ENCODE peak calls at places on chromosomes 16 and 17, in six cellular contexts. U, T, X, G, O and R are unnamed samples.

GRCh38 chr16:67445441-67445912 is 14.6 kb downstream of the HSD11B2 start:
- DNase-seq in U (no peak), T (no peak), X (no peak), G (no peak), O (peak), R (no peak)

GRCh38 chr17:45311762-45312476 is 4.9 kb downstream of the MAP3K14 start:
- DNase-seq in U (peak), T (no peak), X (peak), G (no peak), O (peak), R (no peak)

GRCh38 chr16:56125922-56126321 is 65.4 kb upstream of the GNAO1 start:
- DNase-seq in U (no peak), T (no peak), X (no peak), G (no peak), O (no peak), R (no peak)

GRCh38 chr17:73820686-73821448 is 176.6 kb upstream of the SDK2 start:
- DNase-seq in U (no peak), T (peak), X (no peak), G (peak), O (peak), R (no peak)

GRCh38 chr16:2969545-2970521 is 685 bp downstream of the PAQR4 start:
- DNase-seq in U (no peak), T (peak), X (peak), G (peak), O (peak), R (no peak)

GRCh38 chr16:66277311-66278070 is 89.0 kb upstream of the CDH5 start:
- DNase-seq in U (no peak), T (no peak), X (no peak), G (no peak), O (no peak), R (no peak)

GRCh38 chr16:48361012-48361411 is 24.2 kb downstream of the SIAH1 start:
- DNase-seq in U (no peak), T (no peak), X (no peak), G (no peak), O (no peak), R (no peak)

GRCh38 chr16:88784074-88784855 is 755 bp downstream of the PIEZO1 start:
- DNase-seq in U (no peak), T (peak), X (peak), G (peak), O (peak), R (no peak)

GRCh38 chr17:39123627-39124026 is 27.8 kb downstream of the PLXDC1 start:
- DNase-seq in U (no peak), T (no peak), X (no peak), G (no peak), O (no peak), R (no peak)

GRCh38 chr17:46733837-46734516 is 84.5 kb downstream of the WNT3 start:
- DNase-seq in U (no peak), T (no peak), X (no peak), G (no peak), O (no peak), R (no peak)

GRCh38 chr17:17186551-17187505 is 19.3 kb downstream of the PLD6 start:
- DNase-seq in U (no peak), T (no peak), X (no peak), G (no peak), O (peak), R (no peak)

GRCh38 chr17:10557422-10557821 is 8.0 kb upstream of the MYH2 start:
- DNase-seq in U (no peak), T (no peak), X (no peak), G (no peak), O (no peak), R (no peak)

GRCh38 chr17:36792849-36793248 is 144.4 kb upstream of the LHX1 start:
- DNase-seq in U (no peak), T (no peak), X (no peak), G (no peak), O (no peak), R (no peak)

GRCh38 chr16:9906218-9906617 is 276.0 kb downstream of the GRIN2A start:
- DNase-seq in U (no peak), T (no peak), X (no peak), G (no peak), O (no peak), R (no peak)

GRCh38 chr17:80294210-80294609 is 33.6 kb downstream of the RNF213 start:
- DNase-seq in U (no peak), T (no peak), X (no peak), G (no peak), O (no peak), R (no peak)

GRCh38 chr17:72187544-72187943 is 66.7 kb downstream of the SOX9 start:
- DNase-seq in U (no peak), T (no peak), X (no peak), G (no peak), O (no peak), R (no peak)

GRCh38 chr16:85144026-85144915 is 32.0 kb upstream of the CIBAR2 start:
- DNase-seq in U (no peak), T (no peak), X (no peak), G (no peak), O (no peak), R (no peak)

GRCh38 chr16:77398495-77398894 is 36.3 kb downstream of the ADAMTS18 start:
- DNase-seq in U (no peak), T (no peak), X (no peak), G (no peak), O (no peak), R (no peak)

GRCh38 chr16:20761175-20761574 is 2.6 kb upstream of the ACSM3 start:
- DNase-seq in U (no peak), T (no peak), X (no peak), G (no peak), O (no peak), R (no peak)

GRCh38 chr16:72862090-72862489 is 185.8 kb downstream of the ZFHX3 start:
- DNase-seq in U (no peak), T (no peak), X (no peak), G (no peak), O (no peak), R (no peak)

GRCh38 chr17:48757524-48757961 is 29.0 kb upstream of the HOXB13 start:
- DNase-seq in U (no peak), T (no peak), X (no peak), G (no peak), O (no peak), R (no peak)

GRCh38 chr16:785563-786535 is 2.3 kb downstream of the RPUSD1 start:
- DNase-seq in U (no peak), T (peak), X (peak), G (peak), O (peak), R (no peak)

GRCh38 chr17:44543213-44543904 is 13.9 kb upstream of the FZD2 start:
- DNase-seq in U (no peak), T (no peak), X (peak), G (peak), O (no peak), R (no peak)

GRCh38 chr16:7304257-7304656 is 28.4 kb upstream of the RBFOX1 start:
- DNase-seq in U (no peak), T (no peak), X (no peak), G (no peak), O (peak), R (no peak)

GRCh38 chr17:75854111-75854748 is 905 bp downstream of the WBP2 start:
- DNase-seq in U (no peak), T (no peak), X (peak), G (no peak), O (no peak), R (no peak)

GRCh38 chr16:53912155-53912554 is 208.2 kb downstream of the FTO start:
- DNase-seq in U (no peak), T (no peak), X (no peak), G (no peak), O (no peak), R (no peak)

GRCh38 chr17:17151541-17151940 is 54.6 kb downstream of the PLD6 start:
- DNase-seq in U (no peak), T (no peak), X (peak), G (no peak), O (no peak), R (no peak)

GRCh38 chr17:78804777-78805176 is 22.7 kb upstream of the CYTH1 start:
- DNase-seq in U (no peak), T (no peak), X (no peak), G (no peak), O (no peak), R (no peak)

GRCh38 chr17:16343569-16343968 is 9.7 kb downstream of the CENPV start:
- DNase-seq in U (no peak), T (no peak), X (no peak), G (no peak), O (no peak), R (no peak)

GRCh38 chr16:16143941-16144340 is 79.4 kb downstream of the ABCC6 start:
- DNase-seq in U (no peak), T (peak), X (no peak), G (no peak), O (no peak), R (no peak)

GRCh38 chr17:7004398-7005253 is 7.8 kb upstream of the RNASEK start:
- DNase-seq in U (peak), T (peak), X (peak), G (peak), O (peak), R (no peak)

GRCh38 chr16:59058261-59058660 is 324.1 kb upstream of the GOT2 start:
- DNase-seq in U (no peak), T (no peak), X (no peak), G (no peak), O (no peak), R (no peak)

GRCh38 chr17:9594065-9594464 is 17.6 kb downstream of the CFAP52 start:
- DNase-seq in U (no peak), T (no peak), X (no peak), G (no peak), O (no peak), R (no peak)

DNA sequence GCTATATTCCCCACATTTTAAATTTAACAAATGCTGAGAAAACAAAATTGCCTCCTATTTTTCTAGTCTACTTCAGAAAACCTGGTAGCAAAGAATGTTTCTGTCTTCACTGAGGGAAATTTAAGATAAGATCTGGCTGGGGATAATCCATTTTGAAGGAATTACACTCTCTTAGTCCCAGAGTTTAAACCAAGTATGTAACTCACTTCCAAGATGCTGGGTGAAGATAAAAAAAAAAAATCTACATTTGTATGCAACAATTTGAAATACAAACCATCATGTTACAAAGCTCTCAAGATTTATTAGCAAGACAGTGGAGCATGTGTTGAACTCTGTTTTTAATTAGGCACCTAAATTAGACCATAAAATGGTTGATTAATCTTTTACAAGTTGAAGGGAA is 5.7 kb downstream of the HS3ST3B1 start:
- DNase-seq in U (no peak), T (no peak), X (no peak), G (no peak), O (no peak), R (no peak)
- TF ChIP-seq REST in U (no peak), T (no peak), X (no peak), G (no peak), O (no peak), R (no peak)

GRCh38 chr16:11347831-11348230 is 2.6 kb downstream of the RMI2 start:
- DNase-seq in U (no peak), T (no peak), X (no peak), G (no peak), O (no peak), R (no peak)

GRCh38 chr16:11346700-11347319 is 1.6 kb downstream of the RMI2 start:
- DNase-seq in U (no peak), T (no peak), X (no peak), G (no peak), O (no peak), R (no peak)

GRCh38 chr16:11349599-11350276 is 4.5 kb downstream of the RMI2 start:
- DNase-seq in U (no peak), T (no peak), X (no peak), G (no peak), O (no peak), R (no peak)

GRCh38 chr16:11350531-11351335 is 5.5 kb downstream of the RMI2 start:
- DNase-seq in U (no peak), T (no peak), X (no peak), G (no peak), O (peak), R (no peak)

DNA sequence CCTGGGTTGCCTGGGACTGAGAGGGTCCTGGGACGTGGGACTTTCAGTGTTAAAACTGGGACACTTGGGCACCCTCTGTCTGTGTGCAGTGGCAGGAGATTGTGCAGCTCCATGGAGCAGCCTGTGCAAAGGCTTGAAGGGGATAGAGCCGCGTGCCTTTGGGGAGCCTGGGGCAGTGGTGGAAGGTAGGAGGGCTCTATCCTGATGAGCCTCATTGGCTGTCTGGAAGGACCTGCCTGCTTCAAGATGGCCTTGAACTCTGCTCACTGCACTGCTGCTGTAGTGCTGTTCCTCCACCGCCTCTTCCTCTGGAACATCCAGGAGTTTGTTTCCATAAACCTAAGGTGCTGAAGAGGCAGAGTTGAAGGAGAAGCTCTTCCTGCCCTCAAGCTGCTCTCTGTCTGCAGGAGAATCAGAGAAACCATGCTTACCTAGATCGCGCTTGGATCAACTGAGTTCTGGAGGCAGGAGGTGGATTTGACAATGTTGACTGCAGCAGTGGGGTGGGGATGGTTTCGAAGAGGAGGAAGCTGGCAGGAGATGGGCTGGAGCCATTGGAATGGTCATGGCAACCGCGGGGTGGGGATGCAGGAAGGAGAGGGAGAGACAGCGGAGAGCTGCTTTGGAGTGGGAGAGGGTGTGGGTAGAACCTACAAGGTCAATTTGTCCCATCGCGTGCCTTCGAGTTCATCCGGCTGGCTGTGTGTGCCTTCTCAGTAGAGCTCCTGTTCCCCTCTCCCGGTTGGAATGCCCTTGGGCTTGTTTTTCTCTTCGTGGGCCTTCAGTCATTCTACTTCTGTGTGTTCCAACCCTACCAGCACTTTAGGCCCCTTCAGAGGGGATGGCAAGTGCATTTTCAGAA is 3.7 kb downstream of the RMI2 start:
- DNase-seq in U (no peak), T (no peak), X (no peak), G (no peak), O (no peak), R (no peak)
- TF ChIP-seq REST in U (no peak), T (no peak), X (no peak), G (no peak), O (no peak), R (no peak)

GRCh38 chr17:50189396-50190277 is 11.8 kb downstream of the COL1A1 start:
- DNase-seq in U (no peak), T (no peak), X (no peak), G (no peak), O (no peak), R (no peak)
- TF ChIP-seq REST in U (no peak), T (no peak), X (no peak), G (no peak), O (no peak), R (no peak)

DNA sequence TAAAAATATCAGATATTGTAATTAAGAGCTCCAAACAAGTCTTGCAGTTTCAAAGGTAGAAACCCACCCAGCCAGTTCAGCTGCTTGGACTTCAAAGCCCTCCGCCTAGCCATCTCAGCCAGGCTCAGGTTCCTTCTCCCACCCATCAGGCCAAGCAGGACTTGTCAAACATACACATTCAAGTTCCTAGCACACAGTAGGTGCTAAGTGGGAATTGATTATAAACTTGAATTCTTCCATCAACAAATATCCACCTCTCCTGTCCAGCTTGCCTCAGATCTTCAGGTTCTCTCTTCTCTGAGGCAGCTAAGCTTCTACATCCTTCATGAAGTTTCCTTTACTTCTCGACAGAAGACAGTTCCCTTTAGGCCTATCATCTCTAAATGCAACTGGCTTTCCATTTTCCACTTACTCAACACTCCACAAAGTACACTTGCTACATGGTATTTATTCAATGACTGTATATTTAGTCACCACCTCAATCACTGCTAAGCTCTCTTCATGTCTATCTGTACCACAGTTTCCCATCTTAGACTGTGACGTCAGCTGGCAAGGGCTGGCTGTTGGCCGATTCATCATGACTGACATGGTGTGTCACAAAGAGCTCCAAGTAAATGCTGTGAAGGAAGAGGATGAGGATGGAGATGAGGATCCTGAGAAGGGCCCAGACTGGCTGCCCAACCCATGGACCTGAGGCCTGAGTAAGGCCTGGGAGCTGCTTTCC is 13.3 kb upstream of the COG7 start:
- DNase-seq in U (no peak), T (no peak), X (peak), G (no peak), O (no peak), R (peak)
- TF ChIP-seq REST in U (no peak), T (no peak), X (no peak), G (no peak), O (no peak), R (no peak)

GRCh38 chr17:81468111-81468764 is 44.4 kb downstream of the ACTG1 start:
- DNase-seq in U (no peak), T (no peak), X (no peak), G (no peak), O (no peak), R (no peak)

GRCh38 chr17:81463506-81463905 is 49.1 kb downstream of the ACTG1 start:
- DNase-seq in U (no peak), T (no peak), X (no peak), G (no peak), O (no peak), R (no peak)

GRCh38 chr17:81466564-81467472 is 45.8 kb downstream of the ACTG1 start:
- DNase-seq in U (no peak), T (no peak), X (no peak), G (no peak), O (no peak), R (no peak)

GRCh38 chr17:81464586-81464985 is 48.0 kb downstream of the ACTG1 start:
- DNase-seq in U (no peak), T (no peak), X (no peak), G (no peak), O (peak), R (no peak)

DNA sequence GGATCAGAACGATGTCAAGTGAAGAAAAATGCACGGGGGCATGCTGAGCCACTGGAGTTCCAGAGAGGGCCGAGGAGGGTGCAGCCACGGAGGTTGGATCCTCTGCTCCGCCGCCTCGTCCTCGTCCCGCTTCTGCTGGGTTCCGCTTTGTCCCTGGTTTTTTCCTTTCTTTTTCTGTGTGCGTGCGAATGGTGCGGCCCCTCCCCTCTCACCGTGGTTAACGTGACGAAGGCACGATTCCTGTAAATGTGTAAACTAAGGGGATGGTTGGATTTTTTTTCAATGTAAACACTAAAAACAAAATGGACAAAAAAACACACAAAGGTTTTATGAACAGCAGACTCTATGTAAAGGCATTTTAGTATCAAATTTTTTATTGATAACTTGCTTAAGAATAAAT is 46.7 kb downstream of the ACTG1 start:
- DNase-seq in U (no peak), T (no peak), X (no peak), G (no peak), O (no peak), R (no peak)
- TF ChIP-seq REST in U (no peak), T (no peak), X (no peak), G (no peak), O (no peak), R (no peak)

DNA sequence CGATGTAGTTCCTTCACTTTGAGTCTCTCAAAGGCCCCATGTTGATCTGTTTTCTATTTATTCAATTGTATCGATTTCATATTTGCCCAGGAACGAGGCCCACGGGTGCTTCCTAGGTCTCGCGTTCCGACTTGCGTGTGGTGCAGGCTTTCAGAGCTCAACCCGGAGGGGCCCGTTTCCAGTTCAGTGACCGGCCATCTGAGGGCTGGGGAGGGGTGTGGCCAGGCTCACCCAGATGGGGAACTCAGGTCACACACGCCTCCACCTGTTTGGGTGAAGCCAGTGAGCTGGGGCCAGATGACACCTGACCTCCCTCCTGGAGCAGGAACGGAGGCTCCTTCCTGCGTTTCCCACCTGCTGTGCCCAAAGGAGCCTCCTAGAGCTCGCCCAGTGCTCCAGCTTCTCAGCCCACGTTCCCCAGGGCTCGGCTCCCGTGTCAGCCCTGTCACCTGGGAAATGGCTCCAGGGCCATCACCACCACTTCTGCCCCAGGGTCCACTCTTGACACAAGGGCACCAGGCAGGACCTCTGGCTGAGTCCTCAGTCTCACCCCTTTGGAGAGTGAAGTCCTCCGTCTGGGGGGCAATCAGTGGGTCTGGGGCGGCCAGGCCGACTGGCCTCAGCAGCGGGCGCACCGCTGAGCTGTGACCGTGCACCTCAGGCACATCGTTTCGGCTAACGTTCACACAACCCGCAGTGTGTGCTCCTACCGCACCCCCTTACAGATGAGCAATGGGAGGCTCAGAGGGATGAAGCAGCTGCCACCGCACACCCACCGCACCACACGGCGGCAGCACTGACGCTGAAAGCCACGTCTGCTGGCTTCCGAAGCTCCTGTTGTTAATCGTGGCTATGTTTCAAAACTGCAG is 18.0 kb downstream of the FOXF1 start:
- DNase-seq in U (no peak), T (no peak), X (no peak), G (no peak), O (no peak), R (no peak)
- TF ChIP-seq REST in U (no peak), T (no peak), X (no peak), G (no peak), O (no peak), R (no peak)